ENCODE peak calls at places on chromosomes 13 and 19, in four cellular contexts. D is IMR-90, I is psoas muscle, T is SJSA1. Z is an unnamed sample. For H3K4me1, the result is how much of the 10 kb centered on the place peaks cover.

GRCh38 chr13:98285317-98285716 is 108.2 kb upstream of the RNF113B start:
- DNase-seq in D (peak), I (no peak), T (no peak), Z (no peak)

GRCh38 chr13:73782781-73783180 is 351.4 kb downstream of the KLF12 start:
- DNase-seq in I (no peak), T (no peak), D (peak), Z (no peak)

GRCh38 chr13:32905864-32906180 is 110.4 kb upstream of the KL start:
- DNase-seq in D (peak), T (no peak), I (no peak), Z (no peak)

GRCh38 chr13:94711561-94712286 is 621 bp downstream of the SOX21 start:
- DNase-seq in T (no peak), D (no peak), I (no peak), Z (peak)

GRCh38 chr13:42445354-42445753 is 128.6 kb upstream of the TNFSF11 start:
- DNase-seq in I (no peak), D (no peak), T (no peak), Z (no peak)

GRCh38 chr19:46981296-46981695 is 38.3 kb upstream of the NPAS1 start:
- DNase-seq in T (no peak), D (no peak), I (peak), Z (peak)

GRCh38 chr19:57934820-57935665 is at the start of gene ZNF418:
- DNase-seq in I (peak), T (no peak), D (peak), Z (peak)

GRCh38 chr19:45250832-45251451 is at the start of gene MARK4:
- DNase-seq in T (peak), D (peak), I (peak), Z (peak)

GRCh38 chr13:85379433-85379832 is 419.8 kb downstream of the SLITRK6 start:
- DNase-seq in I (no peak), T (no peak), D (no peak), Z (no peak)

GRCh38 chr19:11737964-11738745 is 591 bp downstream of the ZNF823 start:
- DNase-seq in T (peak), D (peak), I (peak), Z (peak)

GRCh38 chr13:94999871-95000270 is 287.5 kb upstream of the SOX21 start:
- DNase-seq in I (no peak), D (no peak), T (no peak), Z (no peak)

GRCh38 chr13:80012281-80012680 is 328.6 kb downstream of the SPRY2 start:
- DNase-seq in D (no peak), I (no peak), T (no peak), Z (no peak)

GRCh38 chr19:8204961-8205360 is 4.2 kb upstream of the CERS4 start:
- DNase-seq in D (no peak), T (no peak), I (no peak), Z (no peak)

GRCh38 chr19:28294395-28294794 is 918.6 kb downstream of the UQCRFS1 start:
- DNase-seq in T (no peak), I (no peak), D (no peak), Z (no peak)

GRCh38 chr19:28293685-28294084 is 919.3 kb downstream of the UQCRFS1 start:
- DNase-seq in T (no peak), I (no peak), D (no peak), Z (no peak)

GRCh38 chr19:28297036-28297435 is 915.9 kb downstream of the UQCRFS1 start:
- DNase-seq in I (no peak), D (no peak), T (no peak), Z (no peak)

GRCh38 chr19:28299649-28300048 is 913.3 kb downstream of the UQCRFS1 start:
- DNase-seq in I (no peak), D (no peak), T (no peak), Z (no peak)

DNA sequence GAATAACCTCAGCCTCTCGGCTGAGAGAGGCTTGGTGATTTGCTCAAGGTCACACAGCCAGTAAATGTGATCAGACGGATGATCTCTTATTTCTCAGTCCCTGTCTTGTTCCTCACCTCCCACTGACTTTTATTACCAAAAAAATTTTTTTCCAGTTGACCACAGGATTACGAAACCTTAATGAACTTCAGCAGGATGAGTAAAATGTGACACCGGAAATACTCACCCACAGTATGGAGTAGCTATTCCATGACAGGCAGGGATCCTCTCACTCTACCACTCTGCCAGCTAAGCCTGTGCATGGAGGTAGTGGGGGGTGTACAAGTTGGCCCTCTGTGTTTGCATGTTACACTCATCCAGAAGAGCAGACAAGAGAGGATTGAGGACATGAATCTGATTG is 916.4 kb downstream of the UQCRFS1 start:
- DNase-seq in T (no peak), D (no peak), I (no peak), Z (no peak)
- H3K27ac ChIP-seq in T (no peak), D (no peak), I (no peak), Z (no peak)

DNA sequence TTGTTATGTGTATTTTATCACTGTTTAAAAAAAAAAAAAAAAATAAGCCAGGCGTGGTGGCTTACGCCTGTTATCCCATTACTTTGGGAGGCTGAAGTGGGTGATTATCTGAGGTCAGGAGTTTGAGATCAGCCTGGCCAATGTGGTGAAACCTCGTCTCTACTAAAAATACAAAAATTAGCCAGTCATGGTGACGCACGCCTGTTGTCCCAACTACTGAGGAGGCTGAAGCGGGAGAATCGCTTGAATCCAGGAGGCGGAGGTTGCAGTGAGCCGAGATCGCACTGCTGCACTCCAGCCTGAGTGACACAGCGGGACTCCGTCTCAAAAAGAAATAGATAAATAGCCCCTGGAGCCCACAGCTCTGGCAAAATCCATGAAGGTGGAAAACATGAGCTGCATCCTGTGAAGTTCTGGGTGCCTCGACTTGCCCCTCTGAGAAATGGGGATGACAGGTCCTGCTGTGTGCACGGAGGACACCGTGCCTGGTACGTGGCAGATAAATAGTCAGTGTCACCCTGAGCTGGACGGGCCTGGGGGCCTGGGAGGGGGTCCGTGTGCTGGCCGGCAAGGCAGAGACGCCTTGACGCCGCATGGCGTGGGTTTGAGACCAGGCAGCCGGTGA is 6.3 kb upstream of the CELF5 start:
- DNase-seq in I (no peak), T (no peak), D (no peak), Z (no peak)
- H3K4me1 ChIP-seq in I (under half), T (under half), D (under half), Z (under half)

GRCh38 chr13:99501952-99502310 is 659 bp downstream of the TM9SF2 start:
- DNase-seq in D (peak), T (peak), I (no peak), Z (no peak)

GRCh38 chr13:99505814-99506269 is 4.6 kb downstream of the TM9SF2 start:
- DNase-seq in T (no peak), D (peak), I (no peak), Z (no peak)

GRCh38 chr13:99507054-99507453 is 5.8 kb downstream of the TM9SF2 start:
- DNase-seq in T (no peak), D (no peak), I (no peak), Z (no peak)

GRCh38 chr13:99509477-99509876 is 8.2 kb downstream of the TM9SF2 start:
- DNase-seq in D (no peak), T (peak), I (no peak), Z (no peak)

GRCh38 chr13:99506632-99507031 is 5.4 kb downstream of the TM9SF2 start:
- DNase-seq in T (peak), D (no peak), I (no peak), Z (no peak)
- H3K4me3 ChIP-seq in T (no peak), D (no peak), I (peak), Z (no peak)

DNA sequence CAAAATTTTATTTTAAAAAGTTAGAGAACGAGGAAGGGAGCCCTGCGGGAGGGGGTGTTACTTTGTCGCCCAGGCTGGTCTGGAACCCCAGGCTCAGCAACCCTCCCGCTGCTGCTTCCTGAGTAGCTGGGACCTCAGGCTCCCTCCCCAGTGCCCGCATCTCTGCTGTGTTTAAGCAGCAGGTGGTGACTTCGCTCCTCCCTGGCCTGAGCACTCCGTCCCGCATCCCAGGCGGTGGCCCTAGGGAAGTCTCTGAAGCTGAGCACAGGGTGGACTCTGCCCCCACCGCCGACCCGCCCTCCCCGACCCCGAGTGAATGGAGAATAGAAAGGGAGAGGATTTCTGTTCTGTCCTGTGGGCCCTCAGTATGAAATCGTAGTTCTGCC is 30.5 kb downstream of the ZNF701 start:
- DNase-seq in T (peak), D (peak), I (peak), Z (peak)
- H3K27ac ChIP-seq in T (peak), D (peak), I (peak), Z (peak)

GRCh38 chr13:97238883-97239282 is 16.8 kb downstream of the MBNL2 start:
- DNase-seq in T (no peak), I (no peak), D (no peak), Z (no peak)

GRCh38 chr13:97235549-97236206 is 13.5 kb downstream of the MBNL2 start:
- DNase-seq in D (no peak), T (no peak), I (no peak), Z (no peak)

GRCh38 chr13:97239306-97239705 is 17.2 kb downstream of the MBNL2 start:
- DNase-seq in D (no peak), T (no peak), I (no peak), Z (no peak)

GRCh38 chr13:97238432-97238831 is 16.3 kb downstream of the MBNL2 start:
- DNase-seq in D (no peak), I (no peak), T (no peak), Z (no peak)

DNA sequence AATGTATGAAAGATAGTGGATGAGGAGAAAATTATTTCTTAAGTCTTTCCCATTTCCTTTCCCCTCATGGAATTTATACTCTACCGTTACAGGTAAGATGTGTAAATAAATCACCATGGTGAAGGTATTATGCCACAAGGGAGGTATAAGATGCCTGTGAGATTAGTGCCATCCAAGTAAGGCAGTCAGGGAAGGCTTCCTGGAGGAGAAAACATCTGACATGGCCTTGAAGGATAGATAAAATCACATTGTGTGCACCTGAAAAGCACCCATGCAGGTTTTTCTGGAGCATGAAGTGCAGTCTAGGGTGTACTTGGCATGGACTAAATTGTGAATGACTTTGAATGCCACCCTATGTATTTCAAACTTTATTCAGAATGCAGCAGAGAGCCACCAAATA is 15.3 kb downstream of the MBNL2 start:
- DNase-seq in I (no peak), T (no peak), D (no peak), Z (no peak)
- H3K4me1 ChIP-seq in I (half or more), T (under half), D (under half), Z (under half)

GRCh38 chr13:74825949-74826246 is 656.1 kb downstream of the TBC1D4 start:
- DNase-seq in D (no peak), I (no peak), T (no peak), Z (no peak)

GRCh38 chr13:74820809-74821208 is 661.2 kb downstream of the TBC1D4 start:
- DNase-seq in D (no peak), I (no peak), T (no peak), Z (no peak)

GRCh38 chr13:74819549-74819948 is 662.4 kb downstream of the TBC1D4 start:
- DNase-seq in T (no peak), D (no peak), I (no peak), Z (no peak)

DNA sequence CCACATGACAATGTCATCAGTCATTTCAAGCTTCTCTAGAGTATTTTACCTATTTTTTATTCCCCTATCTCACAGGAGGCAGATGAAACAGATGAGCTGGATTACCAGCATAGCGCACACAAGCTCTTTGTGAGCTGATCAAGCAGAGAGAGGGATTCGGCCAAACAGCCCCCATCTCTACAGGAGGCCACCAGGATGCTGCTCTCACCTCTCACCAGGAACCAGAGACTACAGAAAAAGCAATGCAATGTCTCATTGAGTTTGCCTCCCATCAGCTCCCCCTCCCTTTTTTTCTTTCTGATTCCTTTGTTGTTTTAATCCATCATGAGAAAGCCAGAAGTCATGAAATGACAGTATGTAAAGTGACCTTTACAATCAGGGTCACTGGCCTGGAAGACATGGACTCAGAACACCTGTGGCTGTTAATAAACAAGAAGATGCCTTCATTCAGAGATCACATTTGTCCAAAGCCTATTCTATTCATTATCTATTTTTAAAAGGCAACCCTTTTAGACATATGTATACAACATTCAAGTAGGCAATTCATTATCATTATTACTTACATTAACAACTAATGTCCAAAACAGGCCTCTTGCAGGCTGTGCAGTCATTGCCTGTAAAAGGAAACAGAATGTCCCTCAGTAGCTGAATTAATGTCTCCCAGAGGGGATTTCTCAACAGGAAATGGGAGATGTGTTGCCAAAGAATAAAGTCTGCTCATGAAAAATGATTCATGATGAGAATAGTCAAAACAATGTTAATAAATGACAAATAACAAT is 656.6 kb downstream of the TBC1D4 start:
- DNase-seq in D (peak), I (no peak), T (no peak), Z (no peak)
- H3K4me3 ChIP-seq in D (no peak), I (no peak), T (no peak), Z (no peak)

GRCh38 chr13:113157929-113158747 is at the start of gene PROZ:
- DNase-seq in T (no peak), D (no peak), I (no peak), Z (no peak)
- H3K27ac ChIP-seq in T (no peak), D (no peak), I (no peak), Z (no peak)

DNA sequence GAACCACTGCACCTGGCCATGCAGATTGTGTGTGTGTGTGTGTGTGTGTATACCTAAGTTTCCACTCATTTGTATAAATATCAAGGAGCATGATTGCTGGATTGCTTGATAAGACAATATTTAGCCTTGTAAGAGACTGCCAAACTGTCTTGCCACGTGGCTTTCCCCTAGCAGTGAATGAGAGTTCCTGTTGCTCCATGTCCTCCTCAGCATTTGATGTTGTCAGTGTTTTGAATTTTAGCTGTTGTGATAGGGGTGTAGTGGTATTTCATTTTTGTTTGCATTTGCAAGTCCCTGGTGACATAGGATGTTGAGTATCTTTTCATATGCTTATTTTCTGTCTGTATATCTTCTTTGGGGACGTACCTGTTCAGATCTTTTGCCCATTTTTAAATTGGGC is 99.0 kb upstream of the ZNF536 start:
- DNase-seq in D (no peak), T (no peak), I (no peak), Z (no peak)
- H3K4me1 ChIP-seq in D (under half), T (under half), I (under half), Z (under half)

GRCh38 chr13:30908416-30908980 is 2.4 kb downstream of the MEDAG start:
- DNase-seq in D (peak), I (no peak), T (no peak), Z (peak)
- H3K4me3 ChIP-seq in D (no peak), I (peak), T (no peak), Z (peak)

Z was measured in aorta.